ENCODE peak calls at places on chromosomes 5 and 9, in nine cellular contexts. Y, H, Q, K, W, U, O, J and S are unnamed samples.

GRCh38 chr9:752201-752600 is 89.3 kb upstream of the DMRT1 start:
- DNase-seq in Y (no peak), H (no peak), Q (no peak), K (peak), W (peak), U (no peak), O (no peak), J (no peak), S (no peak)

GRCh38 chr9:137802021-137802420 is 75.6 kb upstream of the CACNA1B start:
- DNase-seq in Y (no peak), H (no peak), Q (no peak), K (no peak), W (no peak), U (no peak), O (no peak), J (no peak), S (no peak)

GRCh38 chr5:112979723-112980122 is 3.1 kb downstream of the DCP2 start:
- DNase-seq in Y (no peak), H (no peak), Q (no peak), K (no peak), W (no peak), U (no peak), O (no peak), J (no peak), S (no peak)

GRCh38 chr5:173954671-173955605 is 34.0 kb upstream of the C5orf47 start:
- DNase-seq in Y (no peak), H (no peak), Q (no peak), K (peak), W (peak), U (no peak), O (no peak), J (no peak), S (no peak)

GRCh38 chr5:36177715-36178556 is 26.0 kb downstream of the SKP2 start:
- DNase-seq in Y (no peak), H (no peak), Q (no peak), K (peak), W (peak), U (no peak), O (peak), J (no peak), S (peak)

GRCh38 chr5:156188026-156188425 is 138.9 kb upstream of the SGCD start:
- DNase-seq in Y (no peak), H (no peak), Q (no peak), K (no peak), W (peak), U (no peak), O (peak), J (no peak), S (no peak)

GRCh38 chr9:116027096-116027495 is 126.5 kb upstream of the PAPPA start:
- DNase-seq in Y (no peak), H (no peak), Q (no peak), K (peak), W (peak), U (no peak), O (no peak), J (no peak), S (no peak)

GRCh38 chr5:111703662-111704061 is 53.3 kb downstream of the NREP start:
- DNase-seq in Y (no peak), H (peak), Q (no peak), K (no peak), W (no peak), U (peak), O (no peak), J (no peak), S (no peak)

GRCh38 chr5:117881426-117882230 is 1106.7 kb downstream of the DTWD2 start:
- DNase-seq in Y (no peak), H (no peak), Q (no peak), K (no peak), W (no peak), U (no peak), O (no peak), J (no peak), S (no peak)

GRCh38 chr5:130065617-130066016 is 161.4 kb downstream of the CHSY3 start:
- DNase-seq in Y (no peak), H (no peak), Q (no peak), K (no peak), W (no peak), U (no peak), O (no peak), J (no peak), S (no peak)

GRCh38 chr9:131407717-131408195 is 13.9 kb downstream of the PRRC2B start:
- DNase-seq in Y (no peak), H (no peak), Q (no peak), K (peak), W (peak), U (no peak), O (peak), J (peak), S (no peak)

GRCh38 chr9:3434594-3434993 is 91.2 kb downstream of the RFX3 start:
- DNase-seq in Y (no peak), H (no peak), Q (no peak), K (no peak), W (peak), U (no peak), O (no peak), J (no peak), S (no peak)

GRCh38 chr9:113992276-113992951 is 85.7 kb downstream of the AMBP start:
- DNase-seq in Y (no peak), H (no peak), Q (no peak), K (no peak), W (no peak), U (no peak), O (peak), J (no peak), S (peak)